ENCODE peak calls at places on chromosomes 4 and X, in four cellular contexts. G, O, V and Q are unnamed samples.

GRCh38 chr4:85496933-85497332 is 22.0 kb downstream of the ARHGAP24 start:
- DNase-seq in G (no peak), O (no peak), V (no peak), Q (no peak)

GRCh38 chrX:17377047-17377692 is 2.2 kb downstream of the NHS start:
- DNase-seq in G (no peak), O (no peak), V (peak), Q (peak)

GRCh38 chrX:151384807-151385206 is 12.2 kb upstream of the VMA21 start:
- DNase-seq in G (no peak), O (no peak), V (no peak), Q (no peak)

GRCh38 chr4:56301181-56302076 is 85.9 kb downstream of the AASDH start:
- DNase-seq in G (peak), O (peak), V (peak), Q (peak)

GRCh38 chr4:87679449-87680169 is 29.5 kb downstream of the DMP1 start:
- DNase-seq in G (peak), O (peak), V (peak), Q (peak)

GRCh38 chr4:131638776-131639175 is 1510.3 kb upstream of the PCDH10 start:
- DNase-seq in G (no peak), O (no peak), V (no peak), Q (no peak)

GRCh38 chr4:86910369-86910768 is 18.1 kb upstream of the C4orf36 start:
- DNase-seq in G (no peak), O (no peak), V (no peak), Q (no peak)

GRCh38 chr4:119162174-119162573 is 26.5 kb downstream of the MYOZ2 start:
- DNase-seq in G (no peak), O (no peak), V (no peak), Q (no peak)

GRCh38 chrX:85922821-85923220 is 124.5 kb downstream of the CHM start:
- DNase-seq in G (no peak), O (no peak), V (no peak), Q (no peak)

GRCh38 chr4:145804134-145804533 is 124.2 kb downstream of the C4orf51 start:
- DNase-seq in G (no peak), O (peak), V (no peak), Q (no peak)

GRCh38 chr4:156685308-156685707 is 286.3 kb downstream of the PDGFC start:
- DNase-seq in G (no peak), O (no peak), V (no peak), Q (no peak)

GRCh38 chrX:153511784-153512500 is 5.5 kb upstream of the ATP2B3 start:
- DNase-seq in G (no peak), O (no peak), V (no peak), Q (no peak)

GRCh38 chrX:50799531-50799961 is 14.4 kb downstream of the SHROOM4 start:
- DNase-seq in G (no peak), O (no peak), V (no peak), Q (no peak)

GRCh38 chr4:121307441-121308327 is 73.1 kb downstream of the QRFPR start:
- DNase-seq in G (peak), O (peak), V (no peak), Q (peak)

GRCh38 chr4:157079441-157079840 is 3.5 kb downstream of the GLRB start:
- DNase-seq in G (no peak), O (no peak), V (peak), Q (no peak)

GRCh38 chr4:73409978-73410588 is 6.0 kb downstream of the ALB start:
- DNase-seq in G (no peak), O (no peak), V (no peak), Q (no peak)

GRCh38 chr4:153651961-153652784 is 31.9 kb upstream of the TLR2 start:
- DNase-seq in G (no peak), O (no peak), V (no peak), Q (no peak)

GRCh38 chr4:173088144-173088543 is 80.5 kb upstream of the GALNT7 start:
- DNase-seq in G (no peak), O (no peak), V (no peak), Q (no peak)

GRCh38 chrX:131723646-131724045 is 179.8 kb downstream of the OR13H1 start:
- DNase-seq in G (no peak), O (no peak), V (peak), Q (no peak)

GRCh38 chrX:23844502-23845138 is 61.6 kb downstream of the SAT1 start:
- DNase-seq in G (peak), O (peak), V (peak), Q (no peak)

GRCh38 chrX:82219129-82219528 is 1017.2 kb downstream of the SH3BGRL start:
- DNase-seq in G (no peak), O (no peak), V (no peak), Q (no peak)

GRCh38 chrX:82218361-82218760 is 1016.5 kb downstream of the SH3BGRL start:
- DNase-seq in G (peak), O (peak), V (peak), Q (no peak)
- TF ChIP-seq FOXJ3 in G (no peak), O (no peak), V (no peak), Q (no peak)

DNA sequence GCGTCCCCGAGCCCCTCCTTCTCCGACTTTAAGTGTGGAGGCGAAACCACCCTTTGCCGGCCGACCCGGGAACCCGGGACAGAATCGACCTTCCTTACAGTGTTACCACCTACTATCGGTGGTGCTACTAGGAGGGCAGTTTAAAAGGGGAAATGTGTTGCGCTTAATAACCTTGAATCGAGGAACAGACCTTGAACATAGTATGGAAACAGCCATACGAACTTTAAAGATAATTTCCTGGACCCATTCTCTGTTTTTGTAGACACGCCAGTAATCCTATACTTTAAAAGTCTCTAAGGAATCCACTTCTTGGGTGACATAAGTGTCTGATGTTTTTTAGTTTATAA is 1.5 kb downstream of the ING2 start:
- DNase-seq in G (no peak), O (no peak), V (no peak), Q (no peak)
- TF ChIP-seq FOXJ3 in G (no peak), O (no peak), V (no peak), Q (no peak)

DNA sequence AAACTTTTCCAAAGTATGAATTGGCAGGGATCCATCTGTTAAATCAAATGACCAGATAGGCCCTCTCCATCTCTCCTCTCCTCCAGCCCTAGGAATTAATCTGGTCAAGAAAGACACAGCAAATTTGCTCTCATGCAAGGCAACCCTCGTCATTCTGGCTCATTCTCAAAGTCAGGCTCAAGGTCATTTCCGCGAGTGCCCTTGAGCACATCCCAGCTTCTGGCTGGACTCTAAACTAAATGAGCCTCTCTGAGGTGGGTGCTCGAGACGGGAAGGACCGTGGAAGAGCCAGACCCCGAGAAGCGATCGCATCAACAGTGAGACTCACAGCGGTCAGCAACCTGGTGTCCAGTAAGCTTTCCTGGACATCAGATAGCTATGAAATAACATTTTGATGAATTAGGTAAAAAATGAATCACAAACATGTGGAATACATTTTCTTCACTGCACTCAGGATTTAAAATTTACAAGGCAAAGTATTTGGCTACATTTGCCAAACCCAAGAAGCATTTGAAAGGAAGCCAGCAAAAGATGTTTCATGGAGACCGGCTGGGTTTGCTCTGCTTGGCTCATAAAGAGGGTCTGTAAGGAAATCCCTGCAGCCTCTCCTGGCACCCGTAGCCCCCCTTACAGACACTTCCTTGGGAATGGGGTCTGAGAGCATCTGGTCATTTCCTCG is 121.0 kb downstream of the ENPP6 start:
- DNase-seq in G (no peak), O (no peak), V (no peak), Q (no peak)
- TF ChIP-seq FOXJ3 in G (no peak), O (no peak), V (no peak), Q (no peak)

GRCh38 chrX:46326161-46326560 is 219.1 kb downstream of the ZNF674 start:
- DNase-seq in G (no peak), O (no peak), V (no peak), Q (no peak)
- TF ChIP-seq FOXJ3 in G (no peak), O (no peak), V (no peak), Q (no peak)

GRCh38 chr4:123477804-123478209 is 81.2 kb downstream of the SPRY1 start:
- DNase-seq in G (no peak), O (peak), V (no peak), Q (no peak)
- TF ChIP-seq FOXJ3 in G (no peak), O (no peak), V (no peak), Q (no peak)

GRCh38 chr4:158347596-158347995 is 137.3 kb downstream of the TMEM144 start:
- DNase-seq in G (no peak), O (no peak), V (no peak), Q (no peak)
- TF ChIP-seq FOXJ3 in G (no peak), O (no peak), V (no peak), Q (no peak)

GRCh38 chr4:113436360-113436759 is 325.2 kb downstream of the CAMK2D start:
- DNase-seq in G (no peak), O (no peak), V (no peak), Q (no peak)
- TF ChIP-seq FOXJ3 in G (no peak), O (no peak), V (no peak), Q (no peak)

DNA sequence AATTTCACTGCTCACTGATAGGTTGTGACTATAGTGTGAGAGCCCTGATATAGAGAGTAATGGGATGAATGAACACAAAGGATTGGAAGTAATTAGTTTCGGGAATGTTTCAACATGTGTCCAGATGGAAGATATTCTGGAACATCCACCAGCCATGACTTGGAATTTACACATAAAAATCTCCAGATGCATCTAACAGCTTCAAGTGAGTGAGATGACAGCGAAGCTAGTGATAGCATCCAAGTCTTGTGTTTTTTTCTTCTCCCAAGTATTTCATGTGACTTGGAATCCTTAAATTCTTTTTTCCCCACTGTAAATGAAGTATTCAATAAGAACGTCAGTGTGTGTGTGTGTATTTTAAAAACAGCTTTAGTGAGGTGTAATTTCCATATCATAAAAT is 82.1 kb downstream of the CLDN34 start:
- DNase-seq in G (no peak), O (no peak), V (no peak), Q (no peak)
- TF ChIP-seq FOXJ3 in G (no peak), O (no peak), V (no peak), Q (no peak)